ENCODE peak calls at places on chromosomes 5 and 9, in nine cellular contexts. K is H7; V is NT2/D1; O is activated naive CD4-positive, alpha-beta T cell; H is fibroblast of lung; N is Right ventricle myocardium superior; A is CD8-positive, alpha-beta T cell; Z is COR-L47; I is stimulated activated CD8-positive, alpha-beta memory T cell treated with anti-CD3 and anti-CD28 coated beads, Interleukin-7, amount 100 ng/mL, for 4 hours. L is an unnamed sample.

GRCh38 chr5:14054965-14055963 is 87.9 kb upstream of the TRIO start:
- DNase-seq in K (no peak), V (no peak), O (no peak), H (peak; percentile 80), N (no peak), A (no peak), Z (no peak), I (no peak), L (no peak)

GRCh38 chr5:56288880-56289601 is 55.9 kb upstream of the ANKRD55 start:
- DNase-seq in K (peak; percentile 30), V (no peak), O (no peak), H (no peak), N (no peak), A (no peak), Z (no peak), I (no peak), L (no peak)

GRCh38 chr9:12972608-12973589 is 198.1 kb downstream of the LURAP1L start:
- DNase-seq in K (no peak), V (no peak), O (no peak), H (peak; percentile 48), N (peak; percentile 43), A (no peak), Z (no peak), I (no peak), L (no peak)

GRCh38 chr9:98879958-98880300 is 63.8 kb upstream of the COL15A1 start:
- DNase-seq in K (no peak), V (no peak), O (no peak), H (no peak), N (no peak), A (no peak), Z (no peak), I (no peak), L (no peak)

GRCh38 chr9:114852050-114852594 is 46.3 kb upstream of the TNFSF15 start:
- DNase-seq in K (no peak), V (no peak), O (no peak), H (peak; percentile 74), N (no peak), A (no peak), Z (no peak), I (no peak), L (no peak)

GRCh38 chr5:4023701-4024100 is 428.1 kb downstream of the IRX1 start:
- DNase-seq in K (no peak), V (no peak), O (no peak), H (no peak), N (no peak), A (no peak), Z (no peak), I (no peak), L (no peak)

GRCh38 chr9:132249123-132249522 is 87.3 kb downstream of the NTNG2 start:
- DNase-seq in K (peak; percentile 23), V (no peak), O (no peak), H (no peak), N (peak; percentile 66), A (no peak), Z (peak; percentile 38), I (no peak), L (no peak)

GRCh38 chr5:121273818-121274433 is 577.8 kb upstream of the FTMT start:
- DNase-seq in K (no peak), V (no peak), O (no peak), H (peak; percentile 63), N (no peak), A (no peak), Z (peak; percentile 2), I (no peak), L (no peak)

GRCh38 chr9:101468116-101468515 is 32.5 kb upstream of the ALDOB start:
- DNase-seq in K (no peak), V (no peak), O (no peak), H (no peak), N (no peak), A (no peak), Z (no peak), I (no peak), L (no peak)

GRCh38 chr9:84230355-84231136 is 110.0 kb downstream of the SLC28A3 start:
- DNase-seq in K (no peak), V (peak; percentile 6), O (no peak), H (peak; percentile 35), N (peak; percentile 47), A (no peak), Z (no peak), I (no peak), L (no peak)

L was measured in HAP-1.